ENCODE peak calls at places on chromosomes 16 and 17, in eight cellular contexts. J is SK-N-SH, S is neural progenitor cell, V is K562, Q is fibroblast of lung, W is OCI-LY7, X is keratinocyte, R is mammary epithelial cell. D is an unnamed sample.

GRCh38 chr16:3578610-3579551 is 1.7 kb upstream of the NLRC3 start:
- DNase-seq in J (no peak), S (no peak), V (no peak), Q (peak; percentile 20), W (peak; percentile 93), X (no peak), R (no peak), D (peak; percentile 72)

GRCh38 chr17:10352866-10353265 is 19.9 kb downstream of the MYH13 start:
- DNase-seq in J (no peak), S (no peak), V (no peak), Q (no peak), W (no peak), X (no peak), R (no peak), D (peak; percentile 78)

GRCh38 chr17:81062014-81062413 is 27.1 kb downstream of the BAIAP2 start:
- DNase-seq in J (no peak), S (no peak), V (no peak), Q (no peak), W (no peak), X (no peak), R (no peak), D (no peak)

GRCh38 chr17:28748852-28749515 is 5.2 kb downstream of the TRAF4 start:
- DNase-seq in J (no peak), S (no peak), V (no peak), Q (no peak), W (no peak), X (no peak), R (no peak), D (no peak)

GRCh38 chr17:64547354-64547753 is 40.6 kb downstream of the CEP95 start:
- DNase-seq in J (no peak), S (peak; percentile 14), V (peak; percentile 76), Q (no peak), W (no peak), X (no peak), R (no peak), D (no peak)

GRCh38 chr17:82272495-82273326 is 789 bp downstream of the CSNK1D start:
- DNase-seq in J (peak; percentile 92), S (peak; percentile 63), V (peak; percentile 70), Q (no peak), W (peak; percentile 57), X (no peak), R (no peak), D (peak; percentile 60)

GRCh38 chr17:40417258-40417608 is 463 bp downstream of the TOP2A start:
- DNase-seq in J (no peak), S (peak; percentile 71), V (peak; percentile 71), Q (peak; percentile 12), W (peak; percentile 56), X (no peak), R (no peak), D (peak; percentile 69)

GRCh38 chr17:52157603-52158449 is 688 bp downstream of the CA10 start:
- DNase-seq in J (peak; percentile 64), S (peak; percentile 55), V (no peak), Q (no peak), W (no peak), X (no peak), R (no peak), D (no peak)

GRCh38 chr17:3535253-3535995 is 22.2 kb downstream of the TRPV3 start:
- DNase-seq in J (peak; percentile 88), S (peak; percentile 86), V (peak; percentile 30), Q (peak; percentile 77), W (peak; percentile 25), X (no peak), R (peak; percentile 34), D (peak; percentile 90)

GRCh38 chr16:74480150-74481029 is 59.1 kb upstream of the CLEC18B start:
- DNase-seq in J (no peak), S (peak; percentile 26), V (peak; percentile 51), Q (peak; percentile 50), W (no peak), X (peak; percentile 56), R (peak; percentile 72), D (no peak)

GRCh38 chr17:47949197-47949759 is 7.9 kb downstream of the PNPO start:
- DNase-seq in J (peak; percentile 90), S (peak; percentile 94), V (peak; percentile 89), Q (peak; percentile 81), W (peak; percentile 82), X (no peak), R (peak; percentile 86), D (peak; percentile 93)

GRCh38 chr17:64984776-64985521 is 65.7 kb upstream of the LRRC37A3 start:
- DNase-seq in J (no peak), S (no peak), V (peak; percentile 41), Q (peak; percentile 36), W (peak; percentile 61), X (no peak), R (peak; percentile 50), D (peak; percentile 80)

GRCh38 chr16:30120340-30121105 is 2.5 kb downstream of the MAPK3 start:
- DNase-seq in J (no peak), S (no peak), V (no peak), Q (no peak), W (no peak), X (no peak), R (no peak), D (no peak)

DNA sequence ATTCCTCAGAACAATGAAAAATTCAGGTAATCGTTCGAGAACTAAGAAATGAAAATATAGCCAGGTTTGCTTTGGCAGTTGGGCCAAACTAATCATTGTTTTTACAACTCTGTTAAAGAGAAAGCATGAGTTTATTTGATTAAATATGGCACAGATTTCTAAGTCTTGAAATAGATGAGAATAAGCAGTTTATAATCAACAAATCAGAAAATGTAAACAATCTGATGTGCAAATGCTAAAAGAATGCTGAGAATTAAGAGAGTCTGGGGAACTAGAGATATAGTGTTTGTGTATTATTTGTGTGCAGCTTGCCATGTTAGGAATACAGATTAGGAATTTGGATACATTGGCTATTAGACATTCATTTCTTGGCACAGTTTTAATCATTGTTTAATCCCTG is 212.5 kb downstream of the TANC2 start:
- DNase-seq in J (no peak), S (no peak), V (no peak), Q (peak; percentile 67), W (no peak), X (no peak), R (no peak), D (no peak)
- H3K4me2 ChIP-seq in J (no peak overlapping the region), S (no peak overlapping the region), V (no peak overlapping the region), Q (peak overlapping the region; percentile 79), W (no peak overlapping the region), X (no peak overlapping the region), R (no peak overlapping the region), D (no peak overlapping the region)

GRCh38 chr17:56676807-56677206 is 83.3 kb downstream of the NOG start:
- DNase-seq in J (no peak), S (no peak), V (no peak), Q (no peak), W (no peak), X (no peak), R (peak; percentile 30), D (no peak)

GRCh38 chr17:56679767-56680422 is 86.4 kb downstream of the NOG start:
- DNase-seq in J (no peak), S (no peak), V (no peak), Q (peak; percentile 56), W (no peak), X (peak; percentile 36), R (peak; percentile 81), D (peak; percentile 23)

GRCh38 chr17:56678249-56679144 is 85.0 kb downstream of the NOG start:
- DNase-seq in J (peak; percentile 58), S (peak; percentile 57), V (no peak), Q (no peak), W (no peak), X (no peak), R (no peak), D (peak; percentile 32)

GRCh38 chr17:56680676-56681075 is 87.2 kb downstream of the NOG start:
- DNase-seq in J (no peak), S (no peak), V (no peak), Q (peak; percentile 42), W (no peak), X (no peak), R (peak; percentile 25), D (no peak)

DNA sequence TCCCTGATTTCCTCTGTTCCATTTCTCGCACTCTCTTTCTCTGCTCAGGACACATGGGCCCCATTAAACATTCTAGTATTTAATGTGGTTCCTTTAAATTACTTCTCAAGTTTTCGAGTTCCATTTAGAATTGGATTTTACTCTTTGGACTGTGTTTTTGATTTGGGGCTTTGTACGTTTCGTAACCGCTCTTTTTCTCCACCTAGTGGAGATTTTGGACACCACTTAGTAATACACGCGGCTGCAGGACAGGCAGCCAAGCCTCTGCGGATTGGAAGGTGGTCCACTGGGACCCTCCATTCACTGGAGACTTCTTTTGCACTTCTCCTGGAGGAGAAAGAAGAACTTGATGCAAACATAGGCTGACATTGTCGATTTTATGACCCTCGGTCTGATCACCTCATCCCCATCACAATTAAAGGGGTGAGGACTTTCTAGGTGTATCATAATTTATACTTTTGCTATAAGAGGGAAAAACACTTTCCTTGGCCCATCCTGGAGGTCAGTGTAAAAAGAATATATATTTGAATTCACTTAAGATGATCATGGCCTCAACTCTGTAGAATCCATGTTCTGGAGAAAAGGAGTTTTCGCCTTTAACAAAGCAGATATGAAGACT is 85.8 kb downstream of the NOG start:
- DNase-seq in J (peak; percentile 68), S (peak; percentile 69), V (peak; percentile 29), Q (peak; percentile 42), W (peak; percentile 4), X (no peak), R (peak; percentile 34), D (peak; percentile 59)
- H2AFZ ChIP-seq in J (peak overlapping the region; percentile 71), S (peak overlapping the region; percentile 97), V (no peak overlapping the region), Q (peak overlapping the region; percentile 77), W (no peak overlapping the region), X (peak overlapping the region; percentile 89), R (peak overlapping the region; percentile 82), D (no peak overlapping the region)

GRCh38 chr16:17470002-17470870 is 524 bp downstream of the XYLT1 start:
- DNase-seq in J (peak; percentile 55), S (peak; percentile 31), V (no peak), Q (no peak), W (peak; percentile 55), X (no peak), R (peak; percentile 4), D (peak; percentile 53)
- H3K4me2 ChIP-seq in J (peak overlapping the region; percentile 94), S (peak overlapping the region; percentile 99), V (no peak overlapping the region), Q (peak overlapping the region; percentile 81), W (peak overlapping the region; percentile 95), X (peak overlapping the region; percentile 79), R (peak overlapping the region; percentile 97), D (peak overlapping the region; percentile 73)

GRCh38 chr17:72150632-72151460 is 30.0 kb downstream of the SOX9 start:
- DNase-seq in J (no peak), S (peak; percentile 61), V (no peak), Q (peak; percentile 59), W (no peak), X (no peak), R (no peak), D (no peak)

GRCh38 chr17:72145972-72146755 is 25.3 kb downstream of the SOX9 start:
- DNase-seq in J (no peak), S (no peak), V (no peak), Q (peak; percentile 68), W (no peak), X (no peak), R (peak; percentile 53), D (no peak)

GRCh38 chr17:72152392-72152727 is 31.5 kb downstream of the SOX9 start:
- DNase-seq in J (no peak), S (no peak), V (no peak), Q (peak; percentile 56), W (no peak), X (no peak), R (no peak), D (no peak)

GRCh38 chr17:72151565-72152391 is 31.0 kb downstream of the SOX9 start:
- DNase-seq in J (peak; percentile 66), S (peak; percentile 58), V (peak; percentile 33), Q (peak; percentile 92), W (no peak), X (no peak), R (peak; percentile 40), D (no peak)
- H2AFZ ChIP-seq in J (peak overlapping the region; percentile 18), S (peak overlapping the region; percentile 90), V (no peak overlapping the region), Q (no peak overlapping the region), W (no peak overlapping the region), X (no peak overlapping the region), R (no peak overlapping the region), D (no peak overlapping the region)

D was measured in Karpas-422.